ENCODE peak calls at places on chromosomes 11 and 22, in five cellular contexts. One of them, this sample, is unnamed.

GRCh38 chr22:23215294-23216204 is 35.2 kb downstream of the BCR start:
- DNase-seq in A549: no peak
- DNase-seq in CD8-positive, alpha-beta T cell: no peak
- DNase-seq in body of pancreas: peak; percentile 57
- DNase-seq in ovary: no peak
- DNase-seq in this sample: no peak

GRCh38 chr11:6209801-6210200 is 4.4 kb downstream of the C11orf42 start:
- DNase-seq in A549: no peak
- DNase-seq in CD8-positive, alpha-beta T cell: no peak
- DNase-seq in body of pancreas: no peak
- DNase-seq in ovary: no peak
- DNase-seq in this sample: no peak

GRCh38 chr11:108854366-108854765 is 189.5 kb downstream of the DDX10 start:
- DNase-seq in A549: no peak
- DNase-seq in CD8-positive, alpha-beta T cell: no peak
- DNase-seq in body of pancreas: no peak
- DNase-seq in ovary: no peak
- DNase-seq in this sample: no peak

GRCh38 chr11:7512525-7513209 is 1.1 kb upstream of the PPFIBP2 start:
- DNase-seq in A549: no peak
- DNase-seq in CD8-positive, alpha-beta T cell: peak; percentile 11
- DNase-seq in body of pancreas: peak; percentile 62
- DNase-seq in ovary: peak; percentile 71
- DNase-seq in this sample: peak; percentile 88

GRCh38 chr22:49789289-49790141 is 38.2 kb downstream of the BRD1 start:
- DNase-seq in A549: no peak
- DNase-seq in CD8-positive, alpha-beta T cell: peak; percentile 20
- DNase-seq in body of pancreas: no peak
- DNase-seq in ovary: peak; percentile 57
- DNase-seq in this sample: peak; percentile 73

GRCh38 chr11:69702769-69703510 is 882 bp downstream of the FGF19 start:
- DNase-seq in A549: no peak
- DNase-seq in CD8-positive, alpha-beta T cell: no peak
- DNase-seq in body of pancreas: no peak
- DNase-seq in ovary: no peak
- DNase-seq in this sample: no peak

GRCh38 chr11:68153742-68154141 is 32.6 kb upstream of the CHKA start:
- DNase-seq in A549: no peak
- DNase-seq in CD8-positive, alpha-beta T cell: no peak
- DNase-seq in body of pancreas: no peak
- DNase-seq in ovary: no peak
- DNase-seq in this sample: no peak

GRCh38 chr22:32083000-32083399 is 39.9 kb downstream of the SLC5A1 start:
- DNase-seq in A549: no peak
- DNase-seq in CD8-positive, alpha-beta T cell: no peak
- DNase-seq in body of pancreas: no peak
- DNase-seq in ovary: no peak
- DNase-seq in this sample: no peak

GRCh38 chr11:122441702-122442092 is 213.8 kb upstream of the UBASH3B start:
- DNase-seq in A549: no peak
- DNase-seq in CD8-positive, alpha-beta T cell: no peak
- DNase-seq in body of pancreas: no peak
- DNase-seq in ovary: no peak
- DNase-seq in this sample: peak; percentile 57

GRCh38 chr11:79344765-79345164 is 96.1 kb downstream of the TENM4 start:
- DNase-seq in A549: no peak
- DNase-seq in CD8-positive, alpha-beta T cell: no peak
- DNase-seq in body of pancreas: no peak
- DNase-seq in ovary: no peak
- DNase-seq in this sample: no peak

GRCh38 chr11:79336740-79337517 is 103.9 kb downstream of the TENM4 start:
- DNase-seq in A549: no peak
- DNase-seq in CD8-positive, alpha-beta T cell: no peak
- DNase-seq in body of pancreas: no peak
- DNase-seq in ovary: no peak
- DNase-seq in this sample: no peak

GRCh38 chr11:79340535-79340934 is 100.3 kb downstream of the TENM4 start:
- DNase-seq in A549: no peak
- DNase-seq in CD8-positive, alpha-beta T cell: no peak
- DNase-seq in body of pancreas: no peak
- DNase-seq in ovary: no peak
- DNase-seq in this sample: no peak

GRCh38 chr11:79342236-79342635 is 98.6 kb downstream of the TENM4 start:
- DNase-seq in A549: no peak
- DNase-seq in CD8-positive, alpha-beta T cell: no peak
- DNase-seq in body of pancreas: no peak
- DNase-seq in ovary: no peak
- DNase-seq in this sample: no peak

DNA sequence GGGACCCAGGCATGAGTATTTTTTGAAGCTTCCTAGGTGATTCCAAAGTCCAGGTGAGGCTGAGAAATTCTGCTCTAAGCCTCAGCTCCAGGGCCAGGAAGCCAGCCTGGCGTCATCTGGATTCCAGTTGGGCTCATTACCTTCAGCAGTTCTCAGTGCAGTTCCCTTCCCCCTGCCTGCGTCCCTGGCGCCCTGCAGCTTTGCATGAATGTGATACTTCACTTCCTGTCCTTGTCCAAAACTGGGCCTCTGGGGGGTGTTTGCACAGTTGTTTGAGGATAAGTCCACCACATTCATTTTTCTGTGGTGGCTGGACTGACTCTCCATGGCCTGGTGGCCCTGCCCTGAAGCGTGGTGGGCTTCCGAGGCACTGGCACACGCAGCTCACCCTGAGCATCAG is 98.1 kb downstream of the TENM4 start:
- DNase-seq in A549: no peak
- DNase-seq in CD8-positive, alpha-beta T cell: no peak
- DNase-seq in body of pancreas: no peak
- DNase-seq in ovary: no peak
- DNase-seq in this sample: no peak
- H3K27ac ChIP-seq in A549: no peak overlapping the region
- H3K27ac ChIP-seq in CD8-positive, alpha-beta T cell: no peak overlapping the region
- H3K27ac ChIP-seq in body of pancreas: no peak overlapping the region
- H3K27ac ChIP-seq in ovary: no peak overlapping the region
- H3K27ac ChIP-seq in this sample: no peak overlapping the region

DNA sequence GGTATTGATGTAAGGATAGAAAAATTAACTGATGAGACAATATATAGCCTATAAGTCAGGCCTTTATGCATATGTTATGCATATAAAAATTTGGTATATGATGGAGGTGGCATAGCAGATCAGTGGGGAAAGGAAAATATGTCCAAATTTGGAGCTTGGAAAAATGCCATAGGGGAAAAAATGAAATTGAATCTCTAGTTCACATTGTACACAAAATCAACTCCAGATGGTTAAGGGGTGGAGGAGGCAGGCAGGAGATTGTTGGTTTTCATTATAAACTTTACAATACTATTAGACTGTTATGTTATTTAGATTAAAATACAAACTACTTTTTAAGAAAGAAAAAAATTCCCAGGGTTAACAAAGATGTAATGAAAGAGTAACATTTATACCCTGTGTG is 15.1 kb upstream of the CD3E start:
- DNase-seq in A549: no peak
- DNase-seq in CD8-positive, alpha-beta T cell: no peak
- DNase-seq in body of pancreas: no peak
- DNase-seq in ovary: no peak
- DNase-seq in this sample: no peak
- H3K4me1 ChIP-seq in A549: peaks cover 4% of the 10 kb centered on the region
- H3K4me1 ChIP-seq in CD8-positive, alpha-beta T cell: peaks cover 6% of the 10 kb centered on the region
- H3K4me1 ChIP-seq in body of pancreas: no peaks in the 10 kb centered on the region
- H3K4me1 ChIP-seq in ovary: no peaks in the 10 kb centered on the region
- H3K4me1 ChIP-seq in this sample: no peaks in the 10 kb centered on the region

DNA sequence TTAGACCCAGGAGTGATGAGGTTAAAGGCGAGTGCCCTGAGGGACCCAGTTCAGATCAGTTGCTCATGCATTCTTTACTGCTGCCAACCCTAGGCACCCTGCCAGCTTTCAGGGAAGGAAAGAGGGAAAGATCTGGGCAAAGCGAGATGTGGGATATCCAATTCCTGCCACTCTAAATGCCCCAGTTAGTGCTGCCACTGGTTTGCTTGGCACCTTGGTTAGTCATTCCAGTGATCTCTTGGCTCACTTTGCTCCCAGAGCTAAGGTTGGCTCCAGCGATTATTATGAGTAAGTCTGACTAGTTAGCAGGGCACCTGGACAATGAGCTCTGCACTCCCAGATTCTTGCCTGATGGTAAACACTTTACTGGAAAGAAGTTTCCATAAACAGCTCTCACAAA is 85.0 kb downstream of the INSC start:
- DNase-seq in A549: no peak
- DNase-seq in CD8-positive, alpha-beta T cell: no peak
- DNase-seq in body of pancreas: peak; percentile 70
- DNase-seq in ovary: no peak
- DNase-seq in this sample: no peak
- H3K27ac ChIP-seq in A549: no peak overlapping the region
- H3K27ac ChIP-seq in CD8-positive, alpha-beta T cell: no peak overlapping the region
- H3K27ac ChIP-seq in body of pancreas: no peak overlapping the region
- H3K27ac ChIP-seq in ovary: no peak overlapping the region
- H3K27ac ChIP-seq in this sample: no peak overlapping the region

GRCh38 chr11:58763120-58763490 is 31.4 kb upstream of the GLYAT start:
- DNase-seq in A549: no peak
- DNase-seq in CD8-positive, alpha-beta T cell: no peak
- DNase-seq in body of pancreas: no peak
- DNase-seq in ovary: no peak
- DNase-seq in this sample: no peak
- H3K4me1 ChIP-seq in A549: no peaks in the 10 kb centered on the region
- H3K4me1 ChIP-seq in CD8-positive, alpha-beta T cell: no peaks in the 10 kb centered on the region
- H3K4me1 ChIP-seq in body of pancreas: peaks cover 6% of the 10 kb centered on the region
- H3K4me1 ChIP-seq in ovary: no peaks in the 10 kb centered on the region
- H3K4me1 ChIP-seq in this sample: no peaks in the 10 kb centered on the region

GRCh38 chr22:20131856-20132685 is 467 bp downstream of the ZDHHC8 start:
- DNase-seq in A549: no peak
- DNase-seq in CD8-positive, alpha-beta T cell: no peak
- DNase-seq in body of pancreas: peak; percentile 43
- DNase-seq in ovary: peak; percentile 50
- DNase-seq in this sample: peak; percentile 64
- H3K27ac ChIP-seq in A549: peak overlapping the region; percentile 97
- H3K27ac ChIP-seq in CD8-positive, alpha-beta T cell: no peak overlapping the region
- H3K27ac ChIP-seq in body of pancreas: peak overlapping the region; percentile 57
- H3K27ac ChIP-seq in ovary: peak overlapping the region; percentile 58
- H3K27ac ChIP-seq in this sample: no peak overlapping the region

DNA sequence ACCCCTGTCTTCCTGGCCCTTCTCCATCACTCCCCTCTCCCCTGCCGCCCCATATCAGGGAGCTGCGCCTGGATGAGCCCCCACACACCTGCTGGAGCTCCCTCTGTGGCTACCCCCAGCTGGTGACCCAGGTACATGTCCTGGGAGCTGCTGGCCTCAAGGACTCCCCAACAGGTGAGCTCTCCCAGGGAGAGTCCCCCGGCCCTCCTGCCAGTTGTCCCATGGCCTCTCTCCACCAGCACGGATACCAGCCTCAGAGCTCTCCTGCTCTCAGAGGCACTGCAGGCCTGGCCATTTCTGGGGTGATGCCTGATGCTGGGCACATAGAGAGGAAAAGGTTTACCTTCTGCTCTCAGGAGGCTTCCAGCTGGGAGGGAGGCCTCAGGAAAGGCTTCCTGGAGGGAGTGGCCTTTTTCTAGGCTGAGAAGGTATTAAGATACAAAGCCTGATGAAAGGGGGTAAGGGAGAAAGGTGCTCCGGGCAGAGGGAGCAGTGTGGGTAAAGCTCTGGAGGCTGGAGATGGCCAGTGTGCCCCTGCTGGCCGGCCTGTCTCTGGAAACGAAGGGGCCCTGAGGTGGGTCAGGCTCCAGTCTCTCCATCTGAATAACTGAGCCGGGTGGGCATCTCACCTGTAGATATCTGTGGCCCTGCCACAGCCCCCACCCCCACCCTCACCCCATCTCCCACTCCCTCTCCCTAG is 6.0 kb upstream of the MYO7A start:
- DNase-seq in A549: no peak
- DNase-seq in CD8-positive, alpha-beta T cell: no peak
- DNase-seq in body of pancreas: no peak
- DNase-seq in ovary: no peak
- DNase-seq in this sample: no peak
- H3K4me1 ChIP-seq in A549: no peaks in the 10 kb centered on the region
- H3K4me1 ChIP-seq in CD8-positive, alpha-beta T cell: no peaks in the 10 kb centered on the region
- H3K4me1 ChIP-seq in body of pancreas: peaks cover 4% of the 10 kb centered on the region
- H3K4me1 ChIP-seq in ovary: peaks cover 3% of the 10 kb centered on the region
- H3K4me1 ChIP-seq in this sample: no peaks in the 10 kb centered on the region

DNA sequence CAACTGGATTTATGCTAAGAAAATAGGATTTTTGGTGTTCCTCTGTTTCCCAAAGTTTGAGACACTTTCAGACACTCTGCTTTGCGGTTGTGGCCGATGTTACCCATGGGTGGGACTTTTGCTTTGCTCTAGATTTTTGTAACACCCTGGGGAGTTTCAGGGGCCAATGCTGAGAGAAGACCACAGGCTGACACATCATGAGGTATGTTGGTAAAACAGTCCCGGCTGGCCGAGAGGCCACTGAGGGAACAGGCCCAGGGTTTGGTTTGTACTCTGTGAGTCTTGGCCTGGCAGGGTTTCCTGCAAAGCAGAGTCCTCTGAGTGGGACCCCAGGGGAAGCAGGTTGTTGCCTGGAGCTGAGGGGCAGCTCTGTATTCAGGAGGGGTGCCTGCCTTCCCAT is 78.5 kb upstream of the PITPNB start:
- DNase-seq in A549: no peak
- DNase-seq in CD8-positive, alpha-beta T cell: no peak
- DNase-seq in body of pancreas: no peak
- DNase-seq in ovary: no peak
- DNase-seq in this sample: no peak
- H3K27ac ChIP-seq in A549: no peak overlapping the region
- H3K27ac ChIP-seq in CD8-positive, alpha-beta T cell: no peak overlapping the region
- H3K27ac ChIP-seq in body of pancreas: no peak overlapping the region
- H3K27ac ChIP-seq in ovary: no peak overlapping the region
- H3K27ac ChIP-seq in this sample: no peak overlapping the region

This sample was measured in adrenal gland.